ENCODE peak calls at places on chromosomes 16 and 17, in seven cellular contexts. One of them, this sample, is unnamed.

GRCh38 chr16:7775072-7775488 is 442.4 kb downstream of the RBFOX1 start:
- DNase-seq in body of pancreas: no peak
- DNase-seq in AG04449: no peak
- DNase-seq in AG09309: no peak
- DNase-seq in WERI-Rb-1: no peak
- DNase-seq in CD8-positive, alpha-beta T cell: no peak
- DNase-seq in HCT116: no peak
- DNase-seq in this sample: no peak

GRCh38 chr17:58311429-58311894 is 17.1 kb downstream of the TSPOAP1 start:
- DNase-seq in body of pancreas: no peak
- DNase-seq in AG04449: no peak
- DNase-seq in AG09309: no peak
- DNase-seq in WERI-Rb-1: no peak
- DNase-seq in CD8-positive, alpha-beta T cell: no peak
- DNase-seq in HCT116: no peak
- DNase-seq in this sample: no peak

GRCh38 chr16:89317729-89318429 is 100.4 kb downstream of the ZNF778 start:
- DNase-seq in body of pancreas: no peak
- DNase-seq in AG04449: no peak
- DNase-seq in AG09309: no peak
- DNase-seq in WERI-Rb-1: no peak
- DNase-seq in CD8-positive, alpha-beta T cell: peak; percentile 15
- DNase-seq in HCT116: no peak
- DNase-seq in this sample: no peak

GRCh38 chr16:22188595-22189442 is 17.3 kb upstream of the EEF2K start:
- DNase-seq in body of pancreas: peak; percentile 82
- DNase-seq in AG04449: peak; percentile 83
- DNase-seq in AG09309: peak; percentile 86
- DNase-seq in WERI-Rb-1: peak; percentile 68
- DNase-seq in CD8-positive, alpha-beta T cell: peak; percentile 72
- DNase-seq in HCT116: peak; percentile 70
- DNase-seq in this sample: no peak

GRCh38 chr16:89320717-89321501 is 103.4 kb downstream of the ZNF778 start:
- DNase-seq in body of pancreas: peak; percentile 60
- DNase-seq in AG04449: no peak
- DNase-seq in AG09309: no peak
- DNase-seq in WERI-Rb-1: peak; percentile 84
- DNase-seq in CD8-positive, alpha-beta T cell: peak; percentile 14
- DNase-seq in HCT116: no peak
- DNase-seq in this sample: no peak

GRCh38 chr16:28844226-28844885 is 1.8 kb downstream of the TUFM start:
- DNase-seq in body of pancreas: no peak
- DNase-seq in AG04449: no peak
- DNase-seq in AG09309: no peak
- DNase-seq in WERI-Rb-1: no peak
- DNase-seq in CD8-positive, alpha-beta T cell: no peak
- DNase-seq in HCT116: no peak
- DNase-seq in this sample: no peak

GRCh38 chr17:3546997-3547396 is 10.6 kb downstream of the TRPV3 start:
- DNase-seq in body of pancreas: no peak
- DNase-seq in AG04449: no peak
- DNase-seq in AG09309: no peak
- DNase-seq in WERI-Rb-1: no peak
- DNase-seq in CD8-positive, alpha-beta T cell: no peak
- DNase-seq in HCT116: no peak
- DNase-seq in this sample: no peak

GRCh38 chr16:84138824-84139627 is 6.0 kb downstream of the HSDL1 start:
- DNase-seq in body of pancreas: no peak
- DNase-seq in AG04449: no peak
- DNase-seq in AG09309: no peak
- DNase-seq in WERI-Rb-1: no peak
- DNase-seq in CD8-positive, alpha-beta T cell: no peak
- DNase-seq in HCT116: peak; percentile 54
- DNase-seq in this sample: no peak

GRCh38 chr17:39666601-39667261 is 1.5 kb upstream of the PNMT start:
- DNase-seq in body of pancreas: no peak
- DNase-seq in AG04449: no peak
- DNase-seq in AG09309: no peak
- DNase-seq in WERI-Rb-1: no peak
- DNase-seq in CD8-positive, alpha-beta T cell: no peak
- DNase-seq in HCT116: no peak
- DNase-seq in this sample: no peak

GRCh38 chr16:88558457-88559442 is 11.5 kb upstream of the ZC3H18 start:
- DNase-seq in body of pancreas: peak; percentile 93
- DNase-seq in AG04449: no peak
- DNase-seq in AG09309: no peak
- DNase-seq in WERI-Rb-1: peak; percentile 59
- DNase-seq in CD8-positive, alpha-beta T cell: no peak
- DNase-seq in HCT116: peak; percentile 64
- DNase-seq in this sample: peak; percentile 15

GRCh38 chr16:47037396-47037745 is 63.9 kb upstream of the DNAJA2 start:
- DNase-seq in body of pancreas: peak; percentile 24
- DNase-seq in AG04449: no peak
- DNase-seq in AG09309: no peak
- DNase-seq in WERI-Rb-1: peak; percentile 41
- DNase-seq in CD8-positive, alpha-beta T cell: peak; percentile 27
- DNase-seq in HCT116: no peak
- DNase-seq in this sample: no peak

GRCh38 chr16:66840883-66841282 is 3.3 kb upstream of the CA7 start:
- DNase-seq in body of pancreas: no peak
- DNase-seq in AG04449: no peak
- DNase-seq in AG09309: no peak
- DNase-seq in WERI-Rb-1: no peak
- DNase-seq in CD8-positive, alpha-beta T cell: no peak
- DNase-seq in HCT116: no peak
- DNase-seq in this sample: no peak

GRCh38 chr16:48146710-48147109 is 9.1 kb downstream of the ABCC12 start:
- DNase-seq in body of pancreas: no peak
- DNase-seq in AG04449: no peak
- DNase-seq in AG09309: no peak
- DNase-seq in WERI-Rb-1: no peak
- DNase-seq in CD8-positive, alpha-beta T cell: no peak
- DNase-seq in HCT116: no peak
- DNase-seq in this sample: no peak

GRCh38 chr16:68987734-68988457 is 117.6 kb upstream of the HAS3 start:
- DNase-seq in body of pancreas: no peak
- DNase-seq in AG04449: no peak
- DNase-seq in AG09309: no peak
- DNase-seq in WERI-Rb-1: no peak
- DNase-seq in CD8-positive, alpha-beta T cell: no peak
- DNase-seq in HCT116: no peak
- DNase-seq in this sample: no peak

GRCh38 chr16:48123104-48123788 is 32.5 kb downstream of the ABCC12 start:
- DNase-seq in body of pancreas: no peak
- DNase-seq in AG04449: peak; percentile 98
- DNase-seq in AG09309: peak; percentile 96
- DNase-seq in WERI-Rb-1: no peak
- DNase-seq in CD8-positive, alpha-beta T cell: no peak
- DNase-seq in HCT116: peak; percentile 85
- DNase-seq in this sample: peak; percentile 82

GRCh38 chr16:13168091-13168572 is 266.7 kb downstream of the SHISA9 start:
- DNase-seq in body of pancreas: no peak
- DNase-seq in AG04449: no peak
- DNase-seq in AG09309: no peak
- DNase-seq in WERI-Rb-1: peak; percentile 51
- DNase-seq in CD8-positive, alpha-beta T cell: no peak
- DNase-seq in HCT116: no peak
- DNase-seq in this sample: no peak

GRCh38 chr17:17321356-17322025 is 18.3 kb downstream of the NT5M start:
- DNase-seq in body of pancreas: no peak
- DNase-seq in AG04449: no peak
- DNase-seq in AG09309: no peak
- DNase-seq in WERI-Rb-1: no peak
- DNase-seq in CD8-positive, alpha-beta T cell: no peak
- DNase-seq in HCT116: no peak
- DNase-seq in this sample: no peak

GRCh38 chr17:81020443-81020766 is 14.5 kb upstream of the BAIAP2 start:
- DNase-seq in body of pancreas: no peak
- DNase-seq in AG04449: no peak
- DNase-seq in AG09309: no peak
- DNase-seq in WERI-Rb-1: no peak
- DNase-seq in CD8-positive, alpha-beta T cell: no peak
- DNase-seq in HCT116: no peak
- DNase-seq in this sample: no peak

GRCh38 chr17:58783380-58783779 is 27.7 kb downstream of the PPM1E start:
- DNase-seq in body of pancreas: no peak
- DNase-seq in AG04449: no peak
- DNase-seq in AG09309: no peak
- DNase-seq in WERI-Rb-1: no peak
- DNase-seq in CD8-positive, alpha-beta T cell: no peak
- DNase-seq in HCT116: no peak
- DNase-seq in this sample: peak; percentile 52

GRCh38 chr17:1907216-1907631 is 77.4 kb downstream of the RPA1 start:
- DNase-seq in body of pancreas: peak; percentile 22
- DNase-seq in AG04449: no peak
- DNase-seq in AG09309: no peak
- DNase-seq in WERI-Rb-1: no peak
- DNase-seq in CD8-positive, alpha-beta T cell: no peak
- DNase-seq in HCT116: no peak
- DNase-seq in this sample: no peak
- H3K4me3 ChIP-seq in body of pancreas: no peak overlapping the region
- H3K4me3 ChIP-seq in AG04449: no peak overlapping the region
- H3K4me3 ChIP-seq in AG09309: no peak overlapping the region
- H3K4me3 ChIP-seq in WERI-Rb-1: peak overlapping the region; percentile 53
- H3K4me3 ChIP-seq in CD8-positive, alpha-beta T cell: no peak overlapping the region
- H3K4me3 ChIP-seq in HCT116: no peak overlapping the region
- H3K4me3 ChIP-seq in this sample: no peak overlapping the region

GRCh38 chr16:4372315-4372577 is 598 bp downstream of the VASN start:
- DNase-seq in body of pancreas: no peak
- DNase-seq in AG04449: no peak
- DNase-seq in AG09309: no peak
- DNase-seq in WERI-Rb-1: no peak
- DNase-seq in CD8-positive, alpha-beta T cell: no peak
- DNase-seq in HCT116: no peak
- DNase-seq in this sample: no peak
- H3K4me3 ChIP-seq in body of pancreas: peak overlapping the region; percentile 57
- H3K4me3 ChIP-seq in AG04449: peak overlapping the region; percentile 93
- H3K4me3 ChIP-seq in AG09309: peak overlapping the region; percentile 99
- H3K4me3 ChIP-seq in WERI-Rb-1: no peak overlapping the region
- H3K4me3 ChIP-seq in CD8-positive, alpha-beta T cell: peak overlapping the region; percentile 54
- H3K4me3 ChIP-seq in HCT116: peak overlapping the region; percentile 80
- H3K4me3 ChIP-seq in this sample: peak overlapping the region; percentile 84

DNA sequence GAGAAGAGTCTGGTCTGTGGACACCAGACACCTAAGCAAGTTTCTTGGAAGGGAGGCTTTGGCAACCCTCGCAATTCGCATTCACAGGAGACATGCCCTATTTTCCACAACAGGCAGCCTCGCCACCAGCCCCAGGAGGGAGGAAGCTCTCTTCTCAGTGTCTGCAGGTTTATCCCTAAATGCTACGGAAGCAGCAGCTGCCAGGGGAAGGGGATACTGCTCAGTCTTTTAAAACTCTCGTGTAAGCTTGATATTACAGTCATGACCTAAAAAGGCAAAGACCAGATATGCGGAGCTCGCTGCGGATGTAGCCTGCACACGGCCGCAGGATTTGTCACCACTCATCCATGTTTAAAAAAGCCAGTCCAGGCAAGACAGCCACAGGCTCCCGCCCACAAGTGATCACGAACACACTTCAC is 159.2 kb upstream of the RPH3AL start:
- DNase-seq in body of pancreas: no peak
- DNase-seq in AG04449: no peak
- DNase-seq in AG09309: no peak
- DNase-seq in WERI-Rb-1: peak; percentile 31
- DNase-seq in CD8-positive, alpha-beta T cell: no peak
- DNase-seq in HCT116: no peak
- DNase-seq in this sample: no peak
- H3K4me3 ChIP-seq in body of pancreas: no peak overlapping the region
- H3K4me3 ChIP-seq in AG04449: no peak overlapping the region
- H3K4me3 ChIP-seq in AG09309: peak overlapping the region; percentile 0
- H3K4me3 ChIP-seq in WERI-Rb-1: peak overlapping the region; percentile 21
- H3K4me3 ChIP-seq in CD8-positive, alpha-beta T cell: no peak overlapping the region
- H3K4me3 ChIP-seq in HCT116: no peak overlapping the region
- H3K4me3 ChIP-seq in this sample: no peak overlapping the region

GRCh38 chr17:48570325-48571023 is 7.7 kb downstream of the HOXB4 start:
- DNase-seq in body of pancreas: no peak
- DNase-seq in AG04449: no peak
- DNase-seq in AG09309: no peak
- DNase-seq in WERI-Rb-1: no peak
- DNase-seq in CD8-positive, alpha-beta T cell: no peak
- DNase-seq in HCT116: no peak
- DNase-seq in this sample: no peak

GRCh38 chr17:48567646-48568354 is 10.3 kb downstream of the HOXB4 start:
- DNase-seq in body of pancreas: no peak
- DNase-seq in AG04449: no peak
- DNase-seq in AG09309: no peak
- DNase-seq in WERI-Rb-1: no peak
- DNase-seq in CD8-positive, alpha-beta T cell: no peak
- DNase-seq in HCT116: no peak
- DNase-seq in this sample: no peak

GRCh38 chr17:48571024-48571818 is 6.9 kb downstream of the HOXB4 start:
- DNase-seq in body of pancreas: no peak
- DNase-seq in AG04449: no peak
- DNase-seq in AG09309: no peak
- DNase-seq in WERI-Rb-1: no peak
- DNase-seq in CD8-positive, alpha-beta T cell: no peak
- DNase-seq in HCT116: no peak
- DNase-seq in this sample: no peak

GRCh38 chr17:48568499-48569259 is 9.5 kb downstream of the HOXB4 start:
- DNase-seq in body of pancreas: no peak
- DNase-seq in AG04449: no peak
- DNase-seq in AG09309: no peak
- DNase-seq in WERI-Rb-1: no peak
- DNase-seq in CD8-positive, alpha-beta T cell: no peak
- DNase-seq in HCT116: no peak
- DNase-seq in this sample: no peak

GRCh38 chr17:48569676-48570324 is 8.3 kb downstream of the HOXB4 start:
- DNase-seq in body of pancreas: no peak
- DNase-seq in AG04449: no peak
- DNase-seq in AG09309: no peak
- DNase-seq in WERI-Rb-1: no peak
- DNase-seq in CD8-positive, alpha-beta T cell: no peak
- DNase-seq in HCT116: no peak
- DNase-seq in this sample: no peak
- H3K4me3 ChIP-seq in body of pancreas: no peak overlapping the region
- H3K4me3 ChIP-seq in AG04449: peak overlapping the region; percentile 54
- H3K4me3 ChIP-seq in AG09309: no peak overlapping the region
- H3K4me3 ChIP-seq in WERI-Rb-1: no peak overlapping the region
- H3K4me3 ChIP-seq in CD8-positive, alpha-beta T cell: no peak overlapping the region
- H3K4me3 ChIP-seq in HCT116: no peak overlapping the region
- H3K4me3 ChIP-seq in this sample: no peak overlapping the region

DNA sequence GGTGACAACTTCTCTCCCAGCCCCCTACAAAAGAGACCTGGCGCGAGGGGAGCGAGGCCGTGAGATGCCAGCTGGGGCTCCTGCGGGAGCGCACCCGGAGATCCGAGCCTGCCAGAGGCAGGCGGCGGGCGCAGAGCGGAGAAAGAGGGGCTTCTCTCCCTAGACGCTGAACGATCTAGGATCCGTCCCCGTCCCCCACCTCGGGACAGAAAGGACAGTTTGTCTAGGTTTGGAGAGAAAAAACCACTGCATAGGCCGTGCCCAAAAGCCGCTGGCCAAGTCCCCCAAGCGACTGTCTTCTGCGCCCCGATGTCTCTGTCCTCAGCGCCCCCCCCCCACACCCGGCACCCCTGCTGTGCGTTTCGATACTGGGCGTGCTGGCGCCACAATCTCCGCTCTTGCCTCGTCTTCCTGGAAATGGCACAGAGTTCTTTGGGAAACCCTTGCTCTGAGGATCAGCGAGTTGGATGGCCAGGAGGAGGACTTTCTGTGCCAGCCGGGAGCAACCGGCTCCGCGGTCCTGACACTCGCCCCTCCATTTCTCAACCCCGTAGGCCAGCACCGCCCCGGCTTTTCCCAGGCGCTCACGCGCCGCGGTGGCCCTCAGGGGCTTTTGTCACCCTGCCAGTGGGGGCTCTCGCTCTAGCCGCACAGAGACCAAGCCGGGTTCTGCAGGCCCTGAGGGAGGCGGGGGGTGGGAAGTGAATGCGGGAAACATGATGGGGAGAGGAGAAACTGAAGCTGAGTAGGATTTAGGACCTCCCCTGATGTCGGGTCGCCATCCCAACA is 1.0 kb downstream of the SSTR2 start:
- DNase-seq in body of pancreas: no peak
- DNase-seq in AG04449: no peak
- DNase-seq in AG09309: no peak
- DNase-seq in WERI-Rb-1: peak; percentile 53
- DNase-seq in CD8-positive, alpha-beta T cell: no peak
- DNase-seq in HCT116: no peak
- DNase-seq in this sample: no peak
- H3K4me3 ChIP-seq in body of pancreas: no peak overlapping the region
- H3K4me3 ChIP-seq in AG04449: peak overlapping the region; percentile 54
- H3K4me3 ChIP-seq in AG09309: peak overlapping the region; percentile 54
- H3K4me3 ChIP-seq in WERI-Rb-1: peak overlapping the region; percentile 76
- H3K4me3 ChIP-seq in CD8-positive, alpha-beta T cell: no peak overlapping the region
- H3K4me3 ChIP-seq in HCT116: no peak overlapping the region
- H3K4me3 ChIP-seq in this sample: peak overlapping the region; percentile 50

This sample was measured in retinal pigment epithelial cell.